ENCODE peak calls at places on chromosome 1, in five cellular contexts. V is stomach, J is H1, O is transverse colon, U is tibial nerve. D is an unnamed sample.

GRCh38 chr1:17866451-17867029 is 111.4 kb downstream of the ACTL8 start:
- DNase-seq in O (no peak), V (no peak), U (no peak), J (no peak), D (no peak)

GRCh38 chr1:57218487-57219079 is 205.3 kb downstream of the DAB1 start:
- DNase-seq in U (no peak), O (no peak), J (no peak), V (no peak), D (no peak)

GRCh38 chr1:27555700-27556424 is 48.1 kb downstream of the AHDC1 start:
- DNase-seq in V (no peak), J (no peak), O (no peak), U (no peak), D (no peak)

GRCh38 chr1:206472454-206472853 is 2.2 kb downstream of the IKBKE start:
- DNase-seq in J (no peak), U (no peak), O (peak; percentile 33), V (no peak), D (no peak)

GRCh38 chr1:212628813-212629415 is 20.4 kb downstream of the ATF3 start:
- DNase-seq in U (no peak), O (no peak), V (no peak), J (no peak), D (peak; percentile 13)

GRCh38 chr1:95232646-95233320 is 1.2 kb upstream of the RWDD3 start:
- DNase-seq in J (no peak), O (no peak), V (no peak), U (no peak), D (no peak)

GRCh38 chr1:164613176-164613575 is 54.2 kb downstream of the PBX1 start:
- DNase-seq in U (no peak), J (no peak), O (peak; percentile 60), V (peak; percentile 40), D (no peak)

GRCh38 chr1:246184503-246184902 is 322.6 kb downstream of the SMYD3 start:
- DNase-seq in O (no peak), J (no peak), V (no peak), U (no peak), D (no peak)

GRCh38 chr1:110113551-110113950 is 1.3 kb downstream of the UBL4B start:
- DNase-seq in J (no peak), O (no peak), U (no peak), V (no peak), D (no peak)

GRCh38 chr1:52056110-52056936 is at the start of gene BTF3L4:
- DNase-seq in U (peak; percentile 93), V (peak; percentile 96), J (peak; percentile 95), O (peak; percentile 97), D (peak; percentile 97)
- TF ChIP-seq CTCF in U (no peak), V (no peak), J (no peak), O (no peak), D (no peak)

GRCh38 chr1:61502011-61502410 is 222.9 kb downstream of the TM2D1 start:
- DNase-seq in U (no peak), O (no peak), V (no peak), J (no peak), D (no peak)

GRCh38 chr1:61497013-61497412 is 227.9 kb downstream of the TM2D1 start:
- DNase-seq in J (no peak), O (no peak), U (no peak), V (no peak), D (no peak)

GRCh38 chr1:61498342-61498741 is 226.6 kb downstream of the TM2D1 start:
- DNase-seq in U (no peak), J (no peak), O (no peak), V (no peak), D (no peak)

GRCh38 chr1:61491497-61491896 is 233.4 kb downstream of the TM2D1 start:
- DNase-seq in O (no peak), J (no peak), U (no peak), V (no peak), D (no peak)

DNA sequence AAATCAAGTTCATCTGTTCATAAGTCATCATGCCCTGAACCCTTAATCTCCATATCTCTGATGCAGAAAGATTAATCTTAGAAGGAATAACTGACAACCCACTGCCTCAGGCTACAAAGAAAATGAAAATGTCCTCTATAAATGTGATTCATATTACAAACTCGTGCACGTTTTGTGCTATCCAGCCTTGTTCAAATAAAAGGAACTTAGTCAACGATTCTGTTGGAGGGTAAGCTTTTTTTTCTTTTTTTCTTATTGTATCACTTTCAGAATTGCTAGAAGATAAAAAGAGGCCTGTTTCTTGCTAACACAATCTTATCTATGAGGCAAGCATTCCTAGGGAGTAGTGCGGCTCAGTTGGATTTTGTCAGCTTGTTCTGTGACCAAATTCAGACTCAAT is 228.4 kb downstream of the TM2D1 start:
- DNase-seq in J (no peak), V (no peak), U (no peak), O (no peak), D (no peak)
- TF ChIP-seq EP300 in J (no peak), V (no peak), U (no peak), O (no peak), D (no peak)

GRCh38 chr1:231885209-231885854 is 258.7 kb downstream of the DISC1 start:
- DNase-seq in J (no peak), O (no peak), U (no peak), V (no peak), D (no peak)

GRCh38 chr1:231878737-231879136 is 252.1 kb downstream of the DISC1 start:
- DNase-seq in J (no peak), O (no peak), U (no peak), V (no peak), D (no peak)

GRCh38 chr1:231879296-231879695 is 252.7 kb downstream of the DISC1 start:
- DNase-seq in V (no peak), U (no peak), J (no peak), O (no peak), D (no peak)

DNA sequence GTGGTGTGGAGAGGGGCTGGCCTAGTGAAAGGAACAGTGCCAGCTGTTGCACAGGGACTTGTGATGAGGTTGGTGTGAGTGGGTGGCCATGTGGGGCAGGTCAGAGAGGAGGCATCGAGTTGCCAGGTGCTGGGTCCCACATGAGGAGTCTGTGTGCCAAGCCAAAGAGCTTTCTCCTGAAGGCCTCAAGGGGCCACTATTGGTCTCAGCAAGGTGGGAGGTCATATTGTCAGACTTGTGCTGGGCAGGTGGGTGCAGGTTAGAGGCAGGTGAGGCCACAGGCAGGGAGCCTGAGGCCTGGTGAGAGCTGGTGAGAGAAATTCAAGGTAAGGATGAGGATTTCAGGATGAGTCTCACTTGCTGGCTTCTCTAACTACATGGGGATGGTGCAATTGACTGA is 256.8 kb downstream of the DISC1 start:
- DNase-seq in V (no peak), U (no peak), J (no peak), O (no peak), D (no peak)
- TF ChIP-seq CTCF in V (no peak), U (no peak), J (peak; percentile 72), O (no peak), D (no peak)

GRCh38 chr1:41954533-41954944 is 35.8 kb upstream of the HIVEP3 start:
- DNase-seq in J (no peak), O (no peak), U (no peak), V (no peak), D (no peak)
- TF ChIP-seq EP300 in J (no peak), O (no peak), U (no peak), V (no peak), D (no peak)

GRCh38 chr1:3649342-3650247 is at the start of gene WRAP73:
- DNase-seq in J (peak; percentile 86), V (peak; percentile 93), O (peak; percentile 93), U (peak; percentile 79), D (peak; percentile 90)
- TF ChIP-seq CTCF in J (no peak), V (no peak), O (no peak), U (no peak), D (no peak)

GRCh38 chr1:225699336-225699735 is 46.4 kb upstream of the ENAH start:
- DNase-seq in V (no peak), O (no peak), J (no peak), U (no peak), D (no peak)

GRCh38 chr1:225695578-225696332 is 42.8 kb upstream of the ENAH start:
- DNase-seq in O (no peak), U (no peak), V (no peak), J (no peak), D (no peak)

GRCh38 chr1:225697437-225697836 is 44.5 kb upstream of the ENAH start:
- DNase-seq in J (no peak), V (no peak), O (no peak), U (no peak), D (no peak)

GRCh38 chr1:225700889-225701465 is 48.1 kb upstream of the ENAH start:
- DNase-seq in U (no peak), V (no peak), J (no peak), O (no peak), D (no peak)

GRCh38 chr1:225700164-225700740 is 47.3 kb upstream of the ENAH start:
- DNase-seq in U (no peak), J (no peak), O (no peak), V (no peak), D (no peak)
- TF ChIP-seq EP300 in U (peak; percentile 28), J (no peak), O (no peak), V (no peak), D (no peak)

DNA sequence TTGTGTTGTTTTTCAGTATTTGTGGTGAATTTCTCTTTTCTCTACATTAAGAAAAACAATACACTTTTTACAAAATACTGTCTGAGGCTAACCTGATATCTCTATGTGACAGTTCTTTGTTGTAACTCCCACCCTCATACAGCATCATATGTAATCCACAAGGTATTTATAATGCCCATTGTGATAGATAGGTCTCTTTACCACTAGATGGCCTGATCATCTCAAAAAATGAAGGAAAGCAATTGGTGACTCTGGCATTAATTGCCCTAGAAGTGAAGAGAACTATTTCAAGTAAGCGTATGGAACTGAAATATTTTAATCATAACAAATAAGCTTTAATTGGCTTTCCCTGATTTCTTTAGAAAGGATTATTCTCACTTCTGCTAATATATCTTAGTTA is 36.2 kb upstream of the HFM1 start:
- DNase-seq in J (no peak), U (no peak), O (no peak), V (no peak), D (no peak)
- TF ChIP-seq CTCF in J (no peak), U (no peak), O (no peak), V (no peak), D (no peak)

D was measured in suprapubic skin.